ENCODE peak calls at places on chromosomes 12 and 14, in ten cellular contexts. T, H, E, Z, R, L, U, F, G and B are unnamed samples.

GRCh38 chr12:23093488-23093887 is 468.5 kb downstream of the ETNK1 start:
- DNase-seq in T (peak; percentile 46), H (no peak), E (no peak), Z (no peak), R (no peak), L (no peak), U (no peak), F (no peak), G (no peak), B (no peak)

GRCh38 chr12:111458773-111459172 is 53.0 kb downstream of the SH2B3 start:
- DNase-seq in T (no peak), H (no peak), E (no peak), Z (no peak), R (no peak), L (peak; percentile 30), U (no peak), F (no peak), G (no peak), B (no peak)

GRCh38 chr12:104833756-104834155 is 124.3 kb downstream of the SLC41A2 start:
- DNase-seq in T (no peak), H (no peak), E (no peak), Z (no peak), R (no peak), L (no peak), U (no peak), F (no peak), G (no peak), B (no peak)

GRCh38 chr12:71942259-71942658 is 3.6 kb downstream of the TPH2 start:
- DNase-seq in T (no peak), H (no peak), E (no peak), Z (no peak), R (no peak), L (no peak), U (no peak), F (no peak), G (no peak), B (no peak)

GRCh38 chr14:49896956-49897355 is 4.1 kb downstream of the ARF6 start:
- DNase-seq in T (no peak), H (no peak), E (no peak), Z (no peak), R (no peak), L (no peak), U (no peak), F (no peak), G (no peak), B (no peak)

GRCh38 chr14:46490150-46490769 is 161.3 kb downstream of the RPL10L start:
- DNase-seq in T (no peak), H (peak; percentile 8), E (no peak), Z (no peak), R (peak; percentile 44), L (no peak), U (no peak), F (no peak), G (peak; percentile 10), B (no peak)

GRCh38 chr12:113445544-113446176 is 23.5 kb downstream of the SDSL start:
- DNase-seq in T (no peak), H (peak; percentile 45), E (no peak), Z (no peak), R (no peak), L (no peak), U (no peak), F (no peak), G (no peak), B (no peak)

GRCh38 chr12:113271853-113272561 is 50.7 kb downstream of the TPCN1 start:
- DNase-seq in T (peak; percentile 90), H (no peak), E (peak; percentile 74), Z (no peak), R (no peak), L (peak; percentile 94), U (no peak), F (peak; percentile 49), G (peak; percentile 58), B (no peak)

GRCh38 chr12:100608776-100609175 is 35.3 kb downstream of the GAS2L3 start:
- DNase-seq in T (no peak), H (no peak), E (no peak), Z (no peak), R (no peak), L (no peak), U (no peak), F (no peak), G (no peak), B (no peak)

GRCh38 chr12:64039285-64039871 is 182.7 kb downstream of the KICS2 start:
- DNase-seq in T (peak; percentile 67), H (no peak), E (no peak), Z (no peak), R (no peak), L (no peak), U (no peak), F (peak; percentile 23), G (no peak), B (no peak)

GRCh38 chr12:34397591-34398365 is 375.5 kb downstream of the ALG10 start:
- DNase-seq in T (no peak), H (no peak), E (peak; percentile 4), Z (peak; percentile 81), R (peak; percentile 1), L (peak; percentile 51), U (no peak), F (no peak), G (no peak), B (peak; percentile 6)

GRCh38 chr12:49476091-49476490 is 62.7 kb upstream of the KCNH3 start:
- DNase-seq in T (no peak), H (no peak), E (no peak), Z (no peak), R (no peak), L (no peak), U (no peak), F (no peak), G (no peak), B (no peak)

DNA sequence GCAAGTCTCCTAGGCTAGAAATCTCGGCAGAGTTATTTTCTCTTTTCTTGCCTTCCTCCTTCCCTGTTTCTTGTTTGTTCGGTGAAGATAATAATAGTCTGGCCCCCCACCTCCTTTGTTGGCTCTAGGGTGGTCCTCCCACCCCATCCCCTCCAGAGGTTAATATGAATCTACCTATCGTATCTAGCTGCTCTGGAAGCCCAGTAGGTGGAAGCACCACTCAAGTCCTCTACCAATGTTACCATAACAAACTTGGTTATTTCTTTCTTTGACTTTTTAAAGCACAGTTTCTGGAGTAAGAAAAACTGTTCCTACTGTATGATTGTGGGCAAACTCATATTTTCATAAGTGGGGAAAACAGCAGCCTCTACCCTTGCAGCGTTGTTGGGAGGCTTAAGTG is 19.7 kb upstream of the GRIP1 start:
- DNase-seq in T (no peak), H (no peak), E (no peak), Z (no peak), R (no peak), L (no peak), U (no peak), F (no peak), G (no peak), B (no peak)
- TF ChIP-seq CTCF in T (no peak), H (peak; percentile 53), E (no peak), Z (no peak), R (no peak), L (no peak), U (no peak), F (no peak), G (no peak), B (no peak)

GRCh38 chr12:6873094-6874006 is at the start of gene SPSB2:
- DNase-seq in T (peak; percentile 94), H (peak; percentile 100), E (peak; percentile 94), Z (no peak), R (peak; percentile 100), L (peak; percentile 99), U (peak; percentile 97), F (peak; percentile 79), G (peak; percentile 99), B (peak; percentile 100)
- TF ChIP-seq CTCF in T (no peak), H (no peak), E (no peak), Z (no peak), R (no peak), L (no peak), U (no peak), F (no peak), G (no peak), B (no peak)

GRCh38 chr12:102736328-102736727 is 180.7 kb downstream of the PAH start:
- DNase-seq in T (no peak), H (no peak), E (no peak), Z (no peak), R (no peak), L (no peak), U (no peak), F (no peak), G (no peak), B (no peak)

GRCh38 chr12:102740157-102741032 is 176.6 kb downstream of the PAH start:
- DNase-seq in T (peak; percentile 38), H (peak; percentile 9), E (no peak), Z (no peak), R (peak; percentile 6), L (no peak), U (no peak), F (no peak), G (no peak), B (no peak)

GRCh38 chr12:102741196-102741595 is 175.8 kb downstream of the PAH start:
- DNase-seq in T (no peak), H (no peak), E (no peak), Z (no peak), R (no peak), L (no peak), U (no peak), F (no peak), G (no peak), B (no peak)
- TF ChIP-seq CTCF in T (no peak), H (no peak), E (no peak), Z (no peak), R (no peak), L (no peak), U (no peak), F (no peak), G (no peak), B (no peak)

GRCh38 chr14:85426068-85426935 is 103.6 kb upstream of the FLRT2 start:
- DNase-seq in T (no peak), H (no peak), E (no peak), Z (no peak), R (no peak), L (no peak), U (no peak), F (no peak), G (no peak), B (no peak)

GRCh38 chr14:85428926-85429325 is 101.0 kb upstream of the FLRT2 start:
- DNase-seq in T (no peak), H (no peak), E (no peak), Z (no peak), R (no peak), L (no peak), U (no peak), F (no peak), G (no peak), B (no peak)

GRCh38 chr14:85421166-85421877 is 108.6 kb upstream of the FLRT2 start:
- DNase-seq in T (peak; percentile 88), H (no peak), E (no peak), Z (no peak), R (no peak), L (no peak), U (no peak), F (peak; percentile 33), G (no peak), B (no peak)

GRCh38 chr14:85423889-85424288 is 106.1 kb upstream of the FLRT2 start:
- DNase-seq in T (no peak), H (no peak), E (no peak), Z (no peak), R (no peak), L (no peak), U (no peak), F (no peak), G (no peak), B (no peak)

DNA sequence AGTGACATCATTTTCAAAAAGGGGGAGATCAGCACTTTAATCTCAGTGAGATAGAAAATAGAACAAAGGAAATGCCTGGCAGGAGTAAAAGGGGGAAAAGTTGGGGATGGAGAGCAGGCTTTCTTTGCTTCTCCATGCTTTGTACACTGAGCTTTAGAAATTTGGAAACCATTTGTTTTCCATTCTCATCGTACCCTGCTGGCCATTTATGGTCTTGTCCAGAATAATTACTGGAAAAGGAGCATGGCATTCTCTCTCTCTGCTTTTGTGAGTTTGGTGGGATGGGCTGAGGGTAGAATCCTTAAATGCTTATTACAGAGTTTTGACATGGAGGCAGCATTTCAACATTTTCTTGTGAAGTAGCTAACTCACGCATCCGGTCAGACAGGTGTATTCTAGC is 104.4 kb upstream of the FLRT2 start:
- DNase-seq in T (no peak), H (no peak), E (no peak), Z (no peak), R (no peak), L (no peak), U (no peak), F (no peak), G (no peak), B (no peak)
- TF ChIP-seq CTCF in T (no peak), H (no peak), E (no peak), Z (no peak), R (peak; percentile 22), L (no peak), U (no peak), F (no peak), G (no peak), B (peak; percentile 29)